ENCODE peak calls at places on chromosomes 16 and 17, in eight cellular contexts. X, E, P, A, U, N, J and W are unnamed samples.

GRCh38 chr16:85369741-85370528 is 243.2 kb upstream of the GSE1 start:
- DNase-seq in X (peak; percentile 72), E (no peak), P (no peak), A (peak; percentile 92), U (peak; percentile 79), N (peak; percentile 14), J (peak; percentile 85), W (peak; percentile 67)

GRCh38 chr17:81183316-81183715 is 17.3 kb upstream of the AATK start:
- DNase-seq in X (no peak), E (no peak), P (no peak), A (no peak), U (no peak), N (no peak), J (no peak), W (no peak)

GRCh38 chr17:58401287-58401686 is 16.0 kb downstream of the RNF43 start:
- DNase-seq in X (no peak), E (no peak), P (no peak), A (no peak), U (no peak), N (no peak), J (no peak), W (no peak)

GRCh38 chr17:39921323-39921722 is 2.9 kb upstream of the GSDMB start:
- DNase-seq in X (no peak), E (no peak), P (no peak), A (no peak), U (no peak), N (no peak), J (no peak), W (no peak)

GRCh38 chr17:35617505-35617904 is 30.4 kb downstream of the AP2B1 start:
- DNase-seq in X (no peak), E (no peak), P (no peak), A (no peak), U (no peak), N (no peak), J (no peak), W (no peak)

GRCh38 chr16:10172848-10173655 is 9.2 kb downstream of the GRIN2A start:
- DNase-seq in X (peak; percentile 22), E (peak; percentile 4), P (no peak), A (no peak), U (no peak), N (no peak), J (no peak), W (no peak)

GRCh38 chr17:69141802-69142472 is at the start of gene ABCA6:
- DNase-seq in X (peak; percentile 70), E (no peak), P (no peak), A (no peak), U (no peak), N (no peak), J (no peak), W (no peak)

GRCh38 chr17:69722518-69722917 is 308.0 kb downstream of the MAP2K6 start:
- DNase-seq in X (no peak), E (no peak), P (no peak), A (no peak), U (no peak), N (no peak), J (no peak), W (no peak)

GRCh38 chr17:65531508-65532431 is 29.7 kb downstream of the AXIN2 start:
- DNase-seq in X (peak; percentile 53), E (no peak), P (no peak), A (peak; percentile 77), U (no peak), N (no peak), J (peak; percentile 78), W (peak; percentile 74)

DNA sequence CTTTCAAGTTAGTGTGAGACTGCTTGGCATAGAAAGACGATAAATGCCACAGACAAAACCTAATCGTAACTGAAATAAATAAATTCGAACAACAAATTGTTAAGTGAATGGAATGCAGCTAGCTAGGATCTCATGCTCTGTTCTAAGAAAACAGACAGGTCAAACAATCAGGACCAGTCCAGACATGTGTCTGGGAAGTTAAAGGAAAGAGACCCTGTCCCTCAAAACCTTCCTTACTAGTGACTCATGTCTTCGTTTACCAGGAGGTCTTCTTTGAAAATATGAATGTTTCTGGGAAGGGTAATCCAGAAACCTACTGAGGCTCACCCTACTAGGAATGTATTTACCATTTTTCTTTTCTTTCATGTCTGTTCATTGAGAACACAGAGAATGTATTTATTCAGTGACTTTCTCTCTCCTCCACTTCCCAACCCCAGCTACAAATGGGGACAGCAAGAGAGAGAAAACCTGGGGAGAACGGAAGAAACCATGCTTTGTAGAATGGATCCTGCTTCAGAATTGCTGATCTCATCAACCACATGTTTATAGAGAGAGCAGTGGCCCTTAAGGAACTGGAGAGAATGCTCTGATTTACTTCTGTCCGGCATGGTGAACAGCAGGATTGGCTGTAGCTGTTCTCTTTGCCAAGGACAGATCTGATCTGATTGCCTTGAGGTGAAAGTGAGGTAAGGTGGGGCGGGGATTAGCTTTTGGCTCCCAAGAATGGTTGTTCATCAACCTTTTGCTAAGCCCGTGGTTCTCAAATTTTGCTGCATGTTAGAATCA is 39.4 kb upstream of the DHX8 start:
- DNase-seq in X (no peak), E (no peak), P (no peak), A (no peak), U (no peak), N (no peak), J (no peak), W (no peak)
- H3K27ac ChIP-seq in X (no peak overlapping the region), E (no peak overlapping the region), P (no peak overlapping the region), A (no peak overlapping the region), U (no peak overlapping the region), N (no peak overlapping the region), J (no peak overlapping the region), W (no peak overlapping the region)

GRCh38 chr17:30224419-30224960 is 11.0 kb downstream of the SLC6A4 start:
- DNase-seq in X (no peak), E (no peak), P (no peak), A (no peak), U (no peak), N (no peak), J (no peak), W (no peak)

GRCh38 chr17:30228011-30228410 is 7.5 kb downstream of the SLC6A4 start:
- DNase-seq in X (no peak), E (no peak), P (no peak), A (no peak), U (no peak), N (no peak), J (no peak), W (no peak)

GRCh38 chr17:30225112-30225511 is 10.4 kb downstream of the SLC6A4 start:
- DNase-seq in X (no peak), E (no peak), P (no peak), A (no peak), U (no peak), N (no peak), J (no peak), W (no peak)

GRCh38 chr17:30226878-30227277 is 8.6 kb downstream of the SLC6A4 start:
- DNase-seq in X (no peak), E (no peak), P (no peak), A (peak; percentile 39), U (no peak), N (no peak), J (no peak), W (no peak)

GRCh38 chr17:30225919-30226553 is 9.5 kb downstream of the SLC6A4 start:
- DNase-seq in X (no peak), E (no peak), P (no peak), A (no peak), U (no peak), N (no peak), J (no peak), W (no peak)
- H3K27ac ChIP-seq in X (no peak overlapping the region), E (no peak overlapping the region), P (no peak overlapping the region), A (no peak overlapping the region), U (no peak overlapping the region), N (no peak overlapping the region), J (no peak overlapping the region), W (no peak overlapping the region)

GRCh38 chr16:55569025-55569424 is 2.5 kb downstream of the CAPNS2 start:
- DNase-seq in X (peak; percentile 36), E (no peak), P (no peak), A (no peak), U (no peak), N (no peak), J (no peak), W (no peak)

GRCh38 chr16:55570159-55570558 is 3.7 kb downstream of the CAPNS2 start:
- DNase-seq in X (no peak), E (no peak), P (no peak), A (no peak), U (no peak), N (no peak), J (no peak), W (no peak)

GRCh38 chr16:55567382-55567781 is 898 bp downstream of the CAPNS2 start:
- DNase-seq in X (peak; percentile 51), E (no peak), P (no peak), A (no peak), U (no peak), N (no peak), J (no peak), W (no peak)

GRCh38 chr16:55566432-55567175 is at the start of gene CAPNS2:
- DNase-seq in X (no peak), E (no peak), P (no peak), A (no peak), U (peak; percentile 43), N (no peak), J (no peak), W (no peak)

DNA sequence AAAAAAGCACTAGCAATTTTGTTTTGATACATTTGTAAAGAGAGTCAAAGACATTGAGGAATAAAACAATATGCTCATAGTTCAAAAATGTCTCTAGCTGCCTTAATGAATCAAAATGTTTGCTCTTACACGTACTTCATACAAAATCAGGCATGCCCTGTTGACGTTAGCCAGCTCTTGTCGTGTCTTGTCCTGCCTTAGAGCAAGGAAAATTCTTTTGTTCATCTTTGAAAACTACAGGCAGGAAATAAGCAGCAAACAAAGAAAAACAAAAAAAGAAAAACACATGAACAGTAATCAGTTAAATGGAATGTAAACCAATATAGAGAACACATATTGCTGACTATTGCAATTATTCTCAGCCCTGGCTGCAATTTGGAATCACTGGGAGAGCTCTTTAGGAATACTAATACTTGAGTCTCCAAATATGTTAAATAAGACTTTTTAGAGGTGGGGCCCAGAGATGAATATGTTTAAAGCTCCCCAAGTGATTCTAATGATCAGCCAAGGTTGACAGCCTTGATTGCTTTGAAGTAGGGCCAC is 1.7 kb downstream of the CAPNS2 start:
- DNase-seq in X (no peak), E (no peak), P (no peak), A (no peak), U (no peak), N (no peak), J (no peak), W (no peak)
- H3K27ac ChIP-seq in X (no peak overlapping the region), E (no peak overlapping the region), P (no peak overlapping the region), A (no peak overlapping the region), U (no peak overlapping the region), N (no peak overlapping the region), J (no peak overlapping the region), W (no peak overlapping the region)

GRCh38 chr17:64022631-64023063 is 2.2 kb upstream of the ICAM2 start:
- DNase-seq in X (no peak), E (no peak), P (no peak), A (no peak), U (no peak), N (no peak), J (no peak), W (peak; percentile 83)

GRCh38 chr17:64025732-64026294 is 5.4 kb upstream of the ICAM2 start:
- DNase-seq in X (peak; percentile 78), E (peak; percentile 55), P (peak; percentile 70), A (peak; percentile 91), U (peak; percentile 90), N (peak; percentile 96), J (peak; percentile 78), W (peak; percentile 88)

GRCh38 chr17:64028874-64029464 is 8.5 kb upstream of the ICAM2 start:
- DNase-seq in X (peak; percentile 81), E (no peak), P (peak; percentile 23), A (no peak), U (peak; percentile 68), N (peak; percentile 73), J (no peak), W (peak; percentile 66)

GRCh38 chr17:64024215-64024654 is 3.8 kb upstream of the ICAM2 start:
- DNase-seq in X (no peak), E (no peak), P (no peak), A (no peak), U (no peak), N (no peak), J (no peak), W (no peak)

GRCh38 chr17:64024781-64025731 is 4.6 kb upstream of the ICAM2 start:
- DNase-seq in X (peak; percentile 47), E (no peak), P (no peak), A (no peak), U (no peak), N (no peak), J (no peak), W (peak; percentile 64)
- H3K27ac ChIP-seq in X (no peak overlapping the region), E (peak overlapping the region; percentile 7), P (no peak overlapping the region), A (no peak overlapping the region), U (peak overlapping the region; percentile 63), N (peak overlapping the region; percentile 99), J (no peak overlapping the region), W (peak overlapping the region; percentile 28)